ENCODE peak calls at places on chromosomes 13 and 19, in six cellular contexts. E, C, D, F, W and B are unnamed samples.

GRCh38 chr13:114264886-114265611 is 16.4 kb upstream of the UPF3A start:
- DNase-seq in C (no peak), W (peak), E (no peak), F (no peak), D (no peak), B (no peak)

GRCh38 chr13:21638319-21639282 is 32.3 kb upstream of the FGF9 start:
- DNase-seq in F (no peak), D (peak), E (no peak), W (peak), C (peak), B (peak)

GRCh38 chr13:45626731-45627374 is 11.3 kb upstream of the ERICH6B start:
- DNase-seq in F (no peak), E (no peak), W (no peak), C (no peak), D (no peak), B (no peak)

GRCh38 chr19:347946-348861 is 3.6 kb upstream of the MIER2 start:
- DNase-seq in D (no peak), F (no peak), E (no peak), C (no peak), W (no peak), B (no peak)

GRCh38 chr13:21632196-21632595 is 28.2 kb upstream of the MICU2 start:
- DNase-seq in C (no peak), D (no peak), F (no peak), W (no peak), E (no peak), B (no peak)

GRCh38 chr13:19861762-19862161 is 1.7 kb downstream of the ZMYM5 start:
- DNase-seq in D (no peak), E (no peak), C (no peak), F (no peak), W (no peak), B (peak)

GRCh38 chr13:78595458-78595818 is 7.9 kb downstream of the POU4F1 start:
- DNase-seq in C (no peak), D (no peak), F (no peak), W (no peak), E (no peak), B (no peak)

GRCh38 chr13:73602295-73602694 is 531.9 kb downstream of the KLF12 start:
- DNase-seq in F (no peak), D (no peak), W (peak), C (no peak), E (no peak), B (no peak)

GRCh38 chr19:34298891-34299510 is 44.6 kb downstream of the GARRE1 start:
- DNase-seq in C (no peak), F (peak), W (no peak), E (no peak), D (peak), B (no peak)

GRCh38 chr13:74082741-74083160 is 51.5 kb downstream of the KLF12 start:
- DNase-seq in D (no peak), C (no peak), W (no peak), F (no peak), E (no peak), B (no peak)

GRCh38 chr19:23071087-23071511 is 45.7 kb upstream of the ZNF730 start:
- DNase-seq in F (no peak), E (no peak), C (no peak), W (peak), D (no peak), B (no peak)

GRCh38 chr19:15863272-15863671 is 34.6 kb downstream of the CYP4F2 start:
- DNase-seq in W (no peak), D (no peak), C (no peak), E (no peak), F (no peak), B (no peak)

GRCh38 chr13:77981191-77981925 is 62.7 kb upstream of the EDNRB start:
- DNase-seq in W (peak), C (no peak), F (no peak), E (no peak), D (no peak), B (no peak)

GRCh38 chr13:24207841-24208240 is 47.3 kb downstream of the SPATA13 start:
- DNase-seq in E (no peak), F (no peak), C (no peak), D (no peak), W (no peak), B (no peak)

GRCh38 chr19:6707658-6708018 is 12.8 kb downstream of the C3 start:
- DNase-seq in E (no peak), D (no peak), F (no peak), C (no peak), W (no peak), B (no peak)

GRCh38 chr13:44207476-44207875 is 166.1 kb upstream of the SERP2 start:
- DNase-seq in E (no peak), C (no peak), W (no peak), F (no peak), D (no peak), B (no peak)

GRCh38 chr13:37656247-37656940 is 57.8 kb upstream of the POSTN start:
- DNase-seq in W (peak), D (no peak), F (no peak), E (no peak), C (no peak), B (no peak)

GRCh38 chr19:34436716-34437115 is 8.5 kb downstream of the UBA2 start:
- DNase-seq in W (no peak), E (no peak), C (no peak), F (no peak), D (no peak), B (no peak)

GRCh38 chr19:6138511-6138910 is 3.0 kb downstream of the ACSBG2 start:
- DNase-seq in F (no peak), W (no peak), D (no peak), E (no peak), C (no peak), B (no peak)

GRCh38 chr19:46927893-46928292 is 67.1 kb downstream of the ARHGAP35 start:
- DNase-seq in F (no peak), C (no peak), D (no peak), W (no peak), E (no peak), B (no peak)

GRCh38 chr19:42433503-42434260 is 6.5 kb upstream of the LIPE start:
- DNase-seq in D (peak), F (peak), C (peak), W (peak), E (no peak), B (peak)

GRCh38 chr13:30608364-30608763 is 9.4 kb upstream of the USPL1 start:
- DNase-seq in D (no peak), F (no peak), E (no peak), C (no peak), W (no peak), B (no peak)

GRCh38 chr13:50127726-50128291 is 112.6 kb downstream of the KCNRG start:
- DNase-seq in D (no peak), C (no peak), E (no peak), F (no peak), W (no peak), B (no peak)

GRCh38 chr13:50126378-50127016 is 111.3 kb downstream of the KCNRG start:
- DNase-seq in D (peak), C (peak), E (no peak), F (peak), W (peak), B (peak)

GRCh38 chr13:50125556-50126377 is 110.5 kb downstream of the KCNRG start:
- DNase-seq in C (peak), E (peak), W (peak), F (peak), D (peak), B (peak)

GRCh38 chr13:50128406-50129048 is 113.3 kb downstream of the KCNRG start:
- DNase-seq in C (no peak), D (no peak), F (no peak), W (no peak), E (no peak), B (no peak)

DNA sequence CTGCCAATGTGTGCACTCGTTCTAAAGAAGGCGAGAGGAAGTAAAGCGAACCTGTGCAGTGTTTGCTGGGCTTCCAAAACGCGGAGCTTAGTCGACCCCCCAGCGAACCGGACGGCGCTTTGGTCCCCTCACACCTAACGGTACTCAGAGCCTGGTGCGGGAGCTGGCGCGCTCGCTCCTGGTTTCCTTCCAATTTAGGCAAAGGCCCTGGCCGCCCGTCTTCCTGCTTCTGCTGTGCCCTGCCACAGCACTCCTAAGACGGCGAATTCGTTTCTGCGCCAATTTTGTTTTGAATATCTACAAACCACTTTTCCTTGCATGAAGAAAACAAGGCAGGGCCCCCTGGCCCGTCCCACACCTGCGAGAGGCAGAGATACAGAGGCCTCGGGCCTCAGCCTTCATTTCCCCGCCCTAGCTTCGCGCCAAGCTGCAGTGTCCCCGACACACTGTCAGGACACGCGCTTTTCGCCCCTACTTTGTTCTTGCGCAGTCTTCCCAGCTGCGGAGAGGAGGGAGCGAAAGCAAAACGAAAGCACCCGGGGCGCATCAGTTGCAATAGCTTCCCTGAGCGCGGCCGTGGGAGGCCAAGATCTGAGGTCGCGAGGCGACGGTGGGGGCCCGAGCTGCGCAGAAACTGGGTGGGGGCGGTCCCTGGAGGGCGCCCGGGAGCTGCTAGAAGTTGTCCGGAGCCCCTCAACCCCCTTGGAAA is 111.9 kb downstream of the KCNRG start:
- DNase-seq in D (peak), W (peak), F (peak), C (peak), E (peak), B (peak)
- TF ChIP-seq POLR2A in D (no peak), W (no peak), F (no peak), C (no peak), E (no peak), B (no peak)

DNA sequence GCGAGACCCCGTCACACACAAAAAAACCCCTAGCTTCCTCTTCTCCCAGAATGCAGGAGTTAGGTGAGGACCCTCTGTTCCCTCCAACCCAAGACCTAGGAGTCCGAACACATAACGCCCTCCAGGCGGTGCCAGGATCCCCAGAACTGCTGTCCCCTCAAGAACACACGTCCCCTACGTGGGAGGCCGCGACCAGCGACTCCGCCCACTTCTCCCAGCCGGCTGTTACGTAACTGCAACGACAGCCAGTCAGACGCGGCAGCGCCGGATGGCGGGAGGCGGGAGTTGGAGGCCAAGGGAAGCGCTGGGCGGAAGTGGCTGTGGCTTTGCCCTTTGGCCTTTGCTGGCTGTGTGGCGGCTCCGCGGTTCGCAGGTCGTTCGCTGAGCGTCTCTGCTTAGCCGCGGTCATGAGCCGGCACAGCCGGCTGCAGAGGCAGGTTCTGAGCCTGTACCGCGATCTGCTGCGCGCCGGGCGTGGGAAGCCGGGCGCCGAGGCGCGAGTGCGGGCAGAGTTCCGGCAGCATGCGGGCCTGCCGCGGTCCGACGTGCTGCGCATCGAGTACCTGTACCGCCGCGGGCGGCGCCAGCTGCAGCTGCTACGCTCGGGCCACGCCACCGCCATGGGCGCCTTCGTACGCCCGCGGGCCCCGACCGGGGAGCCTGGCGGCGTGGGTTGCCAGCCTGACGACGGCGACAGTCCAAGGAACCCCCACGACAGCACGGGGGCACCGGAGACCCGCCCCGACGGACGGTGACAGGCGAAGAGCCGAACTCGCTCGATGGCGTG is at the start of gene SDHAF1:
- DNase-seq in E (peak), C (peak), D (peak), W (peak), F (peak), B (peak)
- TF ChIP-seq POLR2A in E (peak), C (peak), D (peak), W (no peak), F (peak), B (peak)

DNA sequence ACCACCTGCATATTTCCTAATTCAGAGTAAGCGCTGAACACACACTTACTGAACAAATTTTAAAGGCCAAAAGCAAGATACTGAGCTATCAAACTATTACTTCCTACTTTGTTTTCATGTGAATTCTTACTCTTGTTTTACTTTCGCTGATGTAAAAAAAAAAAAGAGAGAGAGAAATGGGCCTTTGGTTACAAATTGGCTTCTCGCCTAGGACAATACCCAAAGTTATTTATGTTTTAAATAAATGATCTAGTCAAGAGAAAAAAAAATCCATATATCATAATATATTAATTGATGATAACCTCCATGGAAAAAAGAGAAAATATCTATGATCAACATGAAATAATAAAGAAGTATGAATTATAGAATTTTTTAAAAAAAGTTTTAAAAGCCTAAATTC is 9.2 kb downstream of the COL4A1 start:
- DNase-seq in E (no peak), C (no peak), F (no peak), D (no peak), W (no peak), B (no peak)
- TF ChIP-seq POLR2A in E (no peak), C (no peak), F (no peak), D (no peak), W (no peak), B (no peak)

GRCh38 chr13:43041368-43041921 is 18.1 kb downstream of the DNAJC15 start:
- DNase-seq in W (peak), E (no peak), D (no peak), F (no peak), C (no peak), B (no peak)

GRCh38 chr13:43031881-43032280 is 8.5 kb downstream of the DNAJC15 start:
- DNase-seq in D (no peak), C (no peak), E (no peak), W (no peak), F (no peak), B (no peak)

GRCh38 chr13:43042410-43042921 is 19.1 kb downstream of the DNAJC15 start:
- DNase-seq in D (no peak), W (no peak), C (no peak), F (no peak), E (no peak), B (no peak)

GRCh38 chr13:43033038-43033437 is 9.7 kb downstream of the DNAJC15 start:
- DNase-seq in D (no peak), C (no peak), E (no peak), W (no peak), F (no peak), B (no peak)

DNA sequence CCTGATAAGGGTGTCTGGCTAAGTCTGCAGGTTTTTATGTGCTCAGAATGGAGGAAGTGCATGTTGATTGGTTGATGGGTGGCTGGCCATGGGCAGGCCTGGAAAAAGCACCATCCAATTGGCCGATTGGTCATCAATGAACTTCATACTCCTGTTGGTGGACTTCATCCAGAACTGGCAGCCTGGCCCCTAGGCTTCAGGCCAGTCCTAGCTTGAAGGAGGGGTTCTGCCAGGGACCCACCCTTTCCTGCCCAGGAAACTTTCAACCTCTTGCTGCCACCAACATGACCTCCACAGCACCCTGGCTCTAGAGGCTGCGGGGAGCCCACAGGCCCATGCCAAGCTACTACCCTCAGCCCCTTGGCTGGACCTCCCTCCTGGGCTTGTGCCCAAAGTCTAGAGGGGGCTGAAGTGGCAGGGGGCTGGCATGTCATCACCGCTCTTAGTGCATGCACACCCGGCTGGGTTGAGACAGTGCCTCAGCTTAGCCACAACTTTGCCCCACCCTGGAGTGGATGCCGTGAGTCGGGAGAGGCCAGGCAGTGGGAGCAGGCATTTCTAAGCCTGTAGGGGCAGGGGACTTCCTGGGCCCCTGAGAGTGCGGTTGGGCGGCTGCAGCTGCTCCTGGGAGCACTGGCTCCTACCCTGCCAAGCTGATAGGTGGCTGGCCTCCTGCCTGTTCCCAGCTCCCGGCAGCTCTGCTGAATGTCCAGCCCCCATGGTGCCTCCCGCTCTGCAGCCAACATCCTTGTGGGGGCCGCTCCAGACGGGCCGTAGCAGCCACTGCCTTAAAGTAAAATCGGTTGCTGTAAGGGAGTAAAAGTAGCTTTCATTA is 13.2 kb downstream of the DNAJC15 start:
- DNase-seq in C (no peak), E (no peak), D (no peak), F (no peak), W (no peak), B (no peak)
- TF ChIP-seq POLR2A in C (no peak), E (no peak), D (no peak), F (no peak), W (no peak), B (no peak)

DNA sequence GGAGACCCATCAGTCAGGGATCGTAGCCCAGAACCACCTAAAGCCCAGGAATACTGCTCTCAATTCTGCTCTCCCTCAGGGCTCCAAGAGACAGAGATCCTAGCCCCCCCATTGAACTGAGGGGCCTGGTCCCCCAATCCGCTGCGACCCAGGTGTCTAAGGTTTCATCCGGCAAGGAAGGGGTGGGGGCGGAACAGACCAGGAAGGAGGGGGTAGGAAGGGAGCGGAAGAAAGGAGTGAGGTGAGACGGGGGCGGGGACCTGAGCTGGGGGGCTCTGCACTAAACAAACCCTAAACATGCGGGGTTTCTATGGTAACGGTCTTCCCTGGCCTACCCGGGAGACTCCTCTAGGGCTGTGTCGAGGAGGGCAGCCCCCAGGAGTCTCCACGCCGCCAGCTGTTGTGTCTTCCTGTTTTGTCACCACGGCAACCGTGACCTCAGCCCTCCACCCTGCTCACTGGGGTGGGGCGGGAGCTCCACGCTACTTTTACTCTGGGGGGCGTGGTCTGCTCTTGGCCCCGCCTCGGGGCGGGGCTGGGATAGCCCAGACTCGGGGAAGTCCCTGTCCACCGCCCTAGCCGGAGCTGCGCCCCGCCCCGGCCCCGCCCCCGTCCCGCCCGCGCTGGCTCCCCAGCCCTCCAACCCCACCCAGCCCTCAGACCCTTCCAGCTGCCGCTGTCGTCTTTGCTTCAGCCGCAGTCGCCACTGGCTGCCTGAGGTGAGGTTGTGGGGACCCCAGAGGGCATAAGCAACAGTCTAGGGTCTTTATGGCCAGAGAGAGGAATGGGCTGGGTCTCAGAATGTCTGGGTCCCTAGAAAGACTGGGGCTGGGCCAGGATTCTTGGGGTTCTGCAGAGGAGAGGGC is at the start of gene MYADM:
- DNase-seq in W (peak), C (peak), F (peak), E (peak), D (peak), B (peak)
- TF ChIP-seq POLR2A in W (peak), C (no peak), F (peak), E (peak), D (peak), B (peak)

GRCh38 chr19:3761382-3762129 is at the start of gene APBA3:
- DNase-seq in W (peak), D (peak), F (peak), E (peak), C (peak), B (peak)
- TF ChIP-seq POLR2A in W (peak), D (peak), F (peak), E (peak), C (no peak), B (peak)

DNA sequence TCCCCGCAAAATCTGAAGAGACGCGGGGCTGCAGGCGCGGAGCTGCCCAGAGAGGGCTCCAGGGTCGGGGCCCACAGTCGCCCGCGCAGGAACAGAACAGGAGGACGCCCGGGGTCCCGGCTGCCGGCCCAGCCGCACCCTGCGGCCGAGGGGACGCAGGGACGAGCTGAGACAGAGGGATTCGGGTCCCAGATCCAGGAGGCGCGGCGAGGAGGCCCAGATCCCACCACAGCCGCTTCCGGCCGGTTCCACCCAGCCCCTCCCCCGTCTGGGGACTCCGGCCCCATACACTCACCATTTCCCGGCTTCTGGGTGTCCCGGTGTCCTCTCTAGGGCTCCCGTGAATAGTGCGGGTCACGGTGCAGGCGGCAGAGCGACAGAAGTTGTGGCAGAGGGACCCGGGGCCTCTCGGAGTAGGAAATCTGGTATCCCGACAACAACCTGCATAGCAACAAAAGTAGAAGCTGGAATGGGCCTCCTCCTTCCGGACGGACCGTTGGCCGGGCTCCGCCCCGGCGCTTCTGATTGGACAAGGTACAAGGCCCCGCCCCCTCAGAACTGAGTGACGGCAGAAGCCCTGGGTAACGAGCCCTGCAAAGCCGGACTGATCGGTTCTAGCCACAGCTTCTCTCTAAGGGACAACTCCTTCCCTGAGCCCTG is at the start of gene ZNF20:
- DNase-seq in E (peak), D (peak), C (peak), W (peak), F (peak), B (peak)
- TF ChIP-seq POLR2A in E (no peak), D (peak), C (no peak), W (peak), F (peak), B (peak)